ENCODE peak calls at places on chromosomes 2 and 18, in four cellular contexts. O, W, K and M are unnamed samples.

GRCh38 chr2:30622452-30622851 is 175.4 kb downstream of the LCLAT1 start:
- DNase-seq in O (no peak), W (no peak), K (no peak), M (no peak)

GRCh38 chr2:189466656-189467055 is 25.4 kb downstream of the WDR75 start:
- DNase-seq in O (no peak), W (peak; percentile 17), K (peak; percentile 55), M (no peak)

GRCh38 chr18:42534313-42534712 is 579.3 kb downstream of the PIK3C3 start:
- DNase-seq in O (no peak), W (no peak), K (no peak), M (no peak)

GRCh38 chr2:59096952-59097351 is 855.8 kb upstream of the FANCL start:
- DNase-seq in O (no peak), W (no peak), K (no peak), M (no peak)

GRCh38 chr18:77016936-77017335 is 115.6 kb downstream of the MBP start:
- DNase-seq in O (no peak), W (no peak), K (no peak), M (no peak)

GRCh38 chr2:238635637-238636036 is 208.9 kb downstream of the ASB1 start:
- DNase-seq in O (no peak), W (no peak), K (no peak), M (no peak)

GRCh38 chr18:13159579-13159978 is 59.0 kb upstream of the LDLRAD4 start:
- DNase-seq in O (no peak), W (peak; percentile 68), K (peak; percentile 76), M (no peak)

GRCh38 chr18:44801796-44802195 is 121.1 kb downstream of the SETBP1 start:
- DNase-seq in O (no peak), W (no peak), K (no peak), M (no peak)

GRCh38 chr2:158984554-158985207 is 16.2 kb downstream of the TANC1 start:
- DNase-seq in O (no peak), W (no peak), K (no peak), M (no peak)

DNA sequence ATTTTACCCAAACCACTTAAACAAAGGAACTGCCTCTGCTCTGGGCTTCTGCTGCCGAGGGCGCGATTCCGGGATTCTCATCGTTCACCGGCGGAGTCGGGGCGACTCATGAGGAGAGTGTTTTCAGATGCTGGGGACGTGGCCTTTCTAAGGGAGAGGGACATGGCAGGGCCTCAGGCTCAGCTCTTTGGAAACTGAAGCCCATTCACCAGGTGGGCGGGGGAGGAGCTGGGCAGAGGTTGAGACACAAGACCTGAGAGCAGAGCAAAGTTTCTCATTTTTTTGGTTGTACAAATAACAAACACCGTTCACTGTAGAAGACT is 29.8 kb downstream of the NFATC1 start:
- DNase-seq in O (no peak), W (no peak), K (no peak), M (no peak)
- H3K36me3 ChIP-seq in O (no peaks in the 10 kb centered on the region), W (peaks cover 4% of the 10 kb centered on the region), K (no peaks in the 10 kb centered on the region), M (no peaks in the 10 kb centered on the region)

GRCh38 chr2:26650713-26651457 is 9.7 kb upstream of the CIB4 start:
- DNase-seq in O (no peak), W (no peak), K (no peak), M (no peak)

GRCh38 chr2:26647981-26648380 is 6.8 kb upstream of the CIB4 start:
- DNase-seq in O (no peak), W (no peak), K (no peak), M (peak; percentile 40)

GRCh38 chr2:26648516-26648915 is 7.3 kb upstream of the CIB4 start:
- DNase-seq in O (no peak), W (no peak), K (no peak), M (no peak)

GRCh38 chr2:26649992-26650712 is 9.0 kb upstream of the CIB4 start:
- DNase-seq in O (no peak), W (no peak), K (no peak), M (no peak)

DNA sequence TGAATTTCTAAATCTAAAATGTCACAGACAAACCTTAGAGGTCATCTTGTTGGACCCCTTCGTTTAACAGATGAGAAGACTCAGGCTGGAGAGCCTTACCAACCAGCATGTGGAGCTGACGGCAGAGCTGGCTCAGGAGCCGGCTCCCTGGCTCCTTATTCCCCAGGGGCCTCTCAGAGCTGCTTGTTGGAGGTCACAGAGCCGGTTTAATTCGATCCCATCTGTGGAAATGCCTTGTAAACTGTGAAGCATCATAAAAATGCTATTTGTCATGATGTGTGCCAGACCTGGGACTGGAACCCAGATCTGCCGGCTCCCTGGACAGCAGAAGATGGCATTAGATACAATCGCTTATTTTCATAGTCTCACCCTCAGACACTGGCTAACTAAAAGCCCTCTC is 8.2 kb upstream of the CIB4 start:
- DNase-seq in O (no peak), W (no peak), K (no peak), M (no peak)
- TF ChIP-seq ATF2 in O (no peak), W (no peak), K (no peak), M (no peak)

DNA sequence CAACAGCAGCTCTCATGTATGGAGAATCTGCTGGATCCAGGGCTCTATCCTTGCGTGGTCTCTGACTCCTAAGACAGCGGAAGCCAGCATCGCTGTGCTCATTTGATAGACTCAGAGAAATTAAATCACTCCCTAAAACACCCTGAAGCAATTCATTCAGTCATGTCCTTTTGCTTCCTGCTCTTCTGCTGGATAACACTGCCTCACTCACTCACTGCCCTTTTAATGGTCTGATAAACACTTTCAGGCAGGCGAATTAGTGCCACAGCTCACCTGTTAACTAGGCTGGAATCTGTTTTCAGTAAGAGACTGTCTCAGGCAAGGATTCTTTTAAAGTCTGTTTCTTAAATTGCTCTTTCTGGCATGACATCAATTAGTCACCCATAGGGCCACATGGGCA is 10.0 kb downstream of the WIPF1 start:
- DNase-seq in O (no peak), W (no peak), K (no peak), M (no peak)
- H3K36me3 ChIP-seq in O (peaks cover 27% of the 10 kb centered on the region), W (no peaks in the 10 kb centered on the region), K (no peaks in the 10 kb centered on the region), M (no peaks in the 10 kb centered on the region)

GRCh38 chr2:147689510-147689909 is 155.3 kb upstream of the ACVR2A start:
- DNase-seq in O (peak; percentile 77), W (no peak), K (no peak), M (no peak)
- TF ChIP-seq ATF2 in O (peak; percentile 73), W (no peak), K (no peak), M (no peak)

DNA sequence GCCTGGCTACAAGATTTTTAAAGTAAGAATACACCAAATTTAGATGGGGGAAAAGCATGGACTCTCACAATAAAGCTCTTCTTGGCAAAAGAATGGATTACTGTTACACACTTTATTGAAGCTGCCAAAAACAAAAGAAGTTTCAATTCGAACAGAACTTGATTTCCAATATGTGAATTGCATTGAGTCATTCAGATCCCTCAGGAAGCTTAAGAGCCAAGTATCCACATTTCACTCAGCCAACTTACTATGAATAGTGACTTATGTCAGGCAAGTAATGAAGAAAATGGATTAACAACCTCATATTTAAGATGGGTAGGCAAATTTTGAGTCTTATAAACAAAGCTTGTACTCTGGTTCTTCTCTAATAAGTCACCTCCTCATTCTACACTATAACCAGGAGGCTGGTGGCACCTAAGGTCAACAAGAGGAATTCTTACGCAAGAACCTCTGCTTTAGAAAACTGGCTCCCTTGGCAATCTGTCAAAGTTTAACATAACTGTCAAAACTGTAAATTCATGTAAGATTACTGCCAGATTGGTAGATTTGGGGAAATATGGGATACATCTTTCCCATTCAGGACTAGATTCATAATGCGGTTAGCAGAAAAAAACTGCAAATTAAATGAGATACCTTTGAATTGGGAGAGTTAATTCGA is 6.0 kb downstream of the HADHA start:
- DNase-seq in O (no peak), W (no peak), K (peak; percentile 76), M (no peak)
- H3K36me3 ChIP-seq in O (peaks cover 28% of the 10 kb centered on the region), W (peaks cover 68% of the 10 kb centered on the region), K (peaks cover 40% of the 10 kb centered on the region), M (peaks cover 41% of the 10 kb centered on the region)